ENCODE peak calls at places on chromosomes 12 and 14, in four cellular contexts. M is A549, S is EL, T is T follicular helper cell. Y is an unnamed sample.

GRCh38 chr12:25322918-25323773 is 72.4 kb upstream of the KRAS start:
- DNase-seq in M (no peak), S (peak), T (no peak), Y (no peak)

GRCh38 chr14:76516884-76517283 is 140.9 kb downstream of the ESRRB start:
- DNase-seq in S (no peak), M (no peak), T (no peak), Y (peak)

GRCh38 chr12:127311695-127312364 is 955.1 kb upstream of the TMEM132C start:
- DNase-seq in M (no peak), T (no peak), S (no peak), Y (no peak)

GRCh38 chr12:22172501-22172900 is 126.5 kb downstream of the CMAS start:
- DNase-seq in M (no peak), T (no peak), S (no peak), Y (no peak)

GRCh38 chr12:131832393-131833231 is 4.4 kb downstream of the MMP17 start:
- DNase-seq in S (peak), M (peak), T (no peak), Y (no peak)

GRCh38 chr14:90760591-90761316 is 55.5 kb downstream of the TTC7B start:
- DNase-seq in S (peak), M (peak), T (no peak), Y (no peak)

GRCh38 chr12:104672501-104673265 is 215.9 kb downstream of the CHST11 start:
- DNase-seq in M (peak), S (peak), T (no peak), Y (no peak)

GRCh38 chr12:11695321-11695720 is 45.8 kb downstream of the ETV6 start:
- DNase-seq in S (peak), M (no peak), T (no peak), Y (no peak)

GRCh38 chr14:75757644-75758402 is 96.8 kb downstream of the TTLL5 start:
- DNase-seq in M (no peak), T (no peak), S (no peak), Y (no peak)

GRCh38 chr12:30806989-30807694 is 52.4 kb upstream of the CAPRIN2 start:
- DNase-seq in T (no peak), S (peak), M (no peak), Y (no peak)

GRCh38 chr12:22321620-22322019 is 12.9 kb downstream of the ST8SIA1 start:
- DNase-seq in S (peak), T (peak), M (no peak), Y (no peak)

GRCh38 chr12:60257063-60257462 is 661.2 kb downstream of the SLC16A7 start:
- DNase-seq in S (peak), T (no peak), M (peak), Y (no peak)

GRCh38 chr12:59651230-59651920 is 55.5 kb downstream of the SLC16A7 start:
- DNase-seq in M (no peak), S (peak), T (no peak), Y (no peak)

GRCh38 chr12:88501976-88502938 is 78.0 kb downstream of the KITLG start:
- DNase-seq in M (no peak), S (no peak), T (no peak), Y (peak)

GRCh38 chr12:121784460-121784859 is 9.0 kb downstream of the RHOF start:
- DNase-seq in T (no peak), S (peak), M (peak), Y (no peak)

GRCh38 chr14:69324341-69324931 is 64.5 kb downstream of the GALNT16 start:
- DNase-seq in M (no peak), S (no peak), T (no peak), Y (no peak)

GRCh38 chr12:120961604-120962486 is 16.5 kb upstream of the HNF1A start:
- DNase-seq in S (no peak), M (peak), T (no peak), Y (no peak)

GRCh38 chr12:54598966-54599365 is 10.5 kb upstream of the PPP1R1A start:
- DNase-seq in T (no peak), S (no peak), M (no peak), Y (no peak)

GRCh38 chr12:131795064-131795463 is 33.1 kb upstream of the MMP17 start:
- DNase-seq in M (no peak), S (no peak), T (no peak), Y (no peak)

GRCh38 chr12:114744696-114745095 is 60.7 kb upstream of the TBX3 start:
- DNase-seq in S (peak), T (no peak), M (no peak), Y (no peak)

GRCh38 chr14:29227631-29228030 is 461.0 kb downstream of the FOXG1 start:
- DNase-seq in T (no peak), M (no peak), S (peak), Y (no peak)

GRCh38 chr14:61280092-61280525 is 1.0 kb downstream of the TMEM30B start:
- DNase-seq in M (no peak), S (no peak), T (peak), Y (no peak)

GRCh38 chr12:39619660-39620433 is at the start of gene ABCD2:
- DNase-seq in T (peak), S (peak), M (peak), Y (no peak)

GRCh38 chr12:13097526-13097925 is 5.9 kb downstream of the GSG1 start:
- DNase-seq in S (peak), M (no peak), T (no peak), Y (no peak)

GRCh38 chr12:113184098-113184899 is 979 bp downstream of the DDX54 start:
- DNase-seq in M (no peak), T (no peak), S (no peak), Y (no peak)

GRCh38 chr14:68261092-68261842 is 441.7 kb downstream of the RAD51B start:
- DNase-seq in M (no peak), S (no peak), T (no peak), Y (no peak)

GRCh38 chr14:102933618-102934231 is 11.3 kb downstream of the AMN start:
- DNase-seq in M (no peak), T (no peak), S (no peak), Y (no peak)

GRCh38 chr12:48764521-48764920 is 24.4 kb downstream of the ADCY6 start:
- DNase-seq in T (no peak), S (no peak), M (no peak), Y (no peak)

GRCh38 chr14:60642790-60643397 is 6.4 kb downstream of the SIX1 start:
- DNase-seq in M (no peak), T (no peak), S (no peak), Y (no peak)

GRCh38 chr12:52127683-52128450 is 48.4 kb downstream of the SMIM41 start:
- DNase-seq in T (no peak), S (no peak), M (no peak), Y (no peak)

GRCh38 chr12:52521175-52521574 is 981 bp upstream of the KRT5 start:
- DNase-seq in M (no peak), S (no peak), T (no peak), Y (peak)

Y was measured in keratinocyte.